ENCODE peak calls at places on chromosomes 3 and 15, in nine cellular contexts. T, V, K, E, M, O, P, N and C are unnamed samples.

GRCh38 chr3:4421121-4421520 is 45.9 kb downstream of the SUMF1 start:
- DNase-seq in T (peak; percentile 81), V (no peak), K (no peak), E (peak; percentile 48), M (no peak), O (peak; percentile 16), P (no peak), N (no peak), C (peak; percentile 60)

GRCh38 chr3:104133630-104134029 is 1233.1 kb upstream of the ALCAM start:
- DNase-seq in T (no peak), V (no peak), K (no peak), E (no peak), M (no peak), O (no peak), P (no peak), N (no peak), C (no peak)

GRCh38 chr15:66461917-66462316 is 35.6 kb downstream of the SNAPC5 start:
- DNase-seq in T (no peak), V (no peak), K (no peak), E (no peak), M (no peak), O (no peak), P (no peak), N (peak; percentile 14), C (no peak)

GRCh38 chr3:172167892-172168648 is 128.7 kb downstream of the FNDC3B start:
- DNase-seq in T (peak; percentile 38), V (no peak), K (no peak), E (no peak), M (no peak), O (no peak), P (no peak), N (no peak), C (peak; percentile 45)

GRCh38 chr3:133042778-133043177 is 4.6 kb downstream of the TMEM108 start:
- DNase-seq in T (peak; percentile 18), V (no peak), K (no peak), E (no peak), M (no peak), O (no peak), P (peak; percentile 49), N (no peak), C (peak; percentile 63)

GRCh38 chr3:52865994-52866393 is 31.2 kb upstream of the MUSTN1 start:
- DNase-seq in T (no peak), V (no peak), K (no peak), E (no peak), M (no peak), O (no peak), P (no peak), N (no peak), C (no peak)

GRCh38 chr3:67059443-67059842 is 61.3 kb downstream of the KBTBD8 start:
- DNase-seq in T (no peak), V (no peak), K (no peak), E (no peak), M (no peak), O (no peak), P (no peak), N (no peak), C (no peak)

GRCh38 chr15:99341786-99342185 is 90.5 kb downstream of the LRRC28 start:
- DNase-seq in T (no peak), V (no peak), K (no peak), E (no peak), M (no peak), O (no peak), P (no peak), N (no peak), C (no peak)

GRCh38 chr3:143633816-143634215 is 214.5 kb downstream of the SLC9A9 start:
- DNase-seq in T (no peak), V (no peak), K (no peak), E (no peak), M (no peak), O (no peak), P (no peak), N (no peak), C (no peak)

GRCh38 chr3:70049761-70050160 is 50.2 kb downstream of the SAMMSON start:
- DNase-seq in T (peak; percentile 26), V (no peak), K (no peak), E (no peak), M (no peak), O (peak; percentile 17), P (no peak), N (no peak), C (peak; percentile 44)

GRCh38 chr3:15708882-15709677 is 88.7 kb downstream of the ANKRD28 start:
- DNase-seq in T (peak; percentile 25), V (no peak), K (no peak), E (no peak), M (no peak), O (no peak), P (no peak), N (no peak), C (peak; percentile 17)

DNA sequence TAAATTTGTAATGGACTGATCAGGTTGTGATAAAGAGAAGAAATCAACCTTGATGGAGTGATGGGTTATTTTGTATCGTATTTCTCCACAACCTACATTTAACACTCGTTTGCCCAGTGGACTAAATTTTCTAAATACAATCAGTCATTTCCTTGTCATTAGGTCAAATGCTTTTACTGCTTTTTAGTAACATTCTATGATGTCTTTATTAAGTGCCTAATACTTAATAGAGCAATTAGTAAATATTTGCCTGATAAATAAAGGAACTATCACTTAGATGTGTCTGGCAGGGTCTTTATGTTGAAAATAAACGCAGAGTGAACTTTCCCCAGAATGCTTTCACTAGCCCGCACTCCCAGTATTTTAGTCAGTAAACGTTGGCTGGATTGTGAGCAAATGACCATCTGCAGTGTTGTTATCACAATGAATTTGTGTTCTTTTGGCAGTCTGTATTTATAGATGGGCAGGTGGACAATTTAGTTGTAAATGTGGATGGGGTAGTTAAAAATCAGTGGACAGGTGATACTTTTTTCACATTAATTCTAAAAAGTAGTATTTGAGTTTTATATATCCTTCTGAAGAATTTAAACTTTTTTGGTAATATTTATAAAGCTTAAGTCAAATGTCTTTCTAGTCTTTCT is 4.8 kb downstream of the USP3 start:
- DNase-seq in T (no peak), V (no peak), K (no peak), E (no peak), M (no peak), O (no peak), P (no peak), N (no peak), C (no peak)
- H3K4me3 ChIP-seq in T (no peak overlapping the region), V (no peak overlapping the region), K (no peak overlapping the region), E (no peak overlapping the region), M (no peak overlapping the region), O (no peak overlapping the region), P (no peak overlapping the region), N (no peak overlapping the region), C (no peak overlapping the region)

GRCh38 chr3:169266986-169267385 is 396.5 kb downstream of the MECOM start:
- DNase-seq in T (no peak), V (no peak), K (no peak), E (no peak), M (no peak), O (no peak), P (no peak), N (no peak), C (no peak)
- H3K4me3 ChIP-seq in T (no peak overlapping the region), V (no peak overlapping the region), K (no peak overlapping the region), E (no peak overlapping the region), M (no peak overlapping the region), O (no peak overlapping the region), P (no peak overlapping the region), N (no peak overlapping the region), C (no peak overlapping the region)

GRCh38 chr15:40125950-40126349 is 17.3 kb upstream of the BMF start:
- DNase-seq in T (no peak), V (no peak), K (no peak), E (no peak), M (no peak), O (no peak), P (no peak), N (no peak), C (no peak)

GRCh38 chr15:40118473-40118872 is 9.8 kb upstream of the BMF start:
- DNase-seq in T (peak; percentile 41), V (no peak), K (no peak), E (no peak), M (peak; percentile 26), O (peak; percentile 24), P (no peak), N (no peak), C (no peak)

DNA sequence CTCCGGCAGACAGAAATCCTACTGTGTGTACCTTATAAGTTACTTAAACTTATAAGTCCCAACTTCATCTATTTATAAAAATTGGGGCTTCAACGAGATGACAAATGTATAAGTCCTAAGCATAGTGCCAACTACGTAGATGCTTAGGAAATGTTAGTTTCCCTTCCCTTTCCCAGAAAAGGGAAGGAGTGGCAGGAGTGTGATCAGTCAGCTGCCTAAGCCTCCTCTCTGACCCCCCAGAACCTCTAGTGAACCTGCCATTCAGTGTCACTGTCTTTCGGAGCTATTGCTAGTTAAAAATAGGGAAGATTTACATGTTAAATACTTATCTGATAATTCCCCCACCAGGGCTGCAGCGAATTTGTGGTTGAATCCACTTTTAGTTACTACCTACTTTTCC is 13.6 kb upstream of the BMF start:
- DNase-seq in T (no peak), V (no peak), K (no peak), E (no peak), M (no peak), O (no peak), P (no peak), N (no peak), C (no peak)
- H3K4me3 ChIP-seq in T (no peak overlapping the region), V (no peak overlapping the region), K (no peak overlapping the region), E (no peak overlapping the region), M (no peak overlapping the region), O (no peak overlapping the region), P (no peak overlapping the region), N (no peak overlapping the region), C (no peak overlapping the region)

GRCh38 chr3:11197471-11197870 is 43.2 kb downstream of the HRH1 start:
- DNase-seq in T (peak; percentile 31), V (no peak), K (no peak), E (no peak), M (no peak), O (no peak), P (no peak), N (no peak), C (no peak)

GRCh38 chr3:11198070-11198469 is 43.8 kb downstream of the HRH1 start:
- DNase-seq in T (peak; percentile 52), V (no peak), K (no peak), E (no peak), M (no peak), O (no peak), P (no peak), N (no peak), C (no peak)

GRCh38 chr3:11198495-11198894 is 44.2 kb downstream of the HRH1 start:
- DNase-seq in T (no peak), V (no peak), K (no peak), E (no peak), M (no peak), O (no peak), P (no peak), N (no peak), C (no peak)

GRCh38 chr3:11195201-11195600 is 40.9 kb downstream of the HRH1 start:
- DNase-seq in T (peak; percentile 20), V (no peak), K (no peak), E (no peak), M (no peak), O (peak; percentile 55), P (no peak), N (no peak), C (peak; percentile 35)

DNA sequence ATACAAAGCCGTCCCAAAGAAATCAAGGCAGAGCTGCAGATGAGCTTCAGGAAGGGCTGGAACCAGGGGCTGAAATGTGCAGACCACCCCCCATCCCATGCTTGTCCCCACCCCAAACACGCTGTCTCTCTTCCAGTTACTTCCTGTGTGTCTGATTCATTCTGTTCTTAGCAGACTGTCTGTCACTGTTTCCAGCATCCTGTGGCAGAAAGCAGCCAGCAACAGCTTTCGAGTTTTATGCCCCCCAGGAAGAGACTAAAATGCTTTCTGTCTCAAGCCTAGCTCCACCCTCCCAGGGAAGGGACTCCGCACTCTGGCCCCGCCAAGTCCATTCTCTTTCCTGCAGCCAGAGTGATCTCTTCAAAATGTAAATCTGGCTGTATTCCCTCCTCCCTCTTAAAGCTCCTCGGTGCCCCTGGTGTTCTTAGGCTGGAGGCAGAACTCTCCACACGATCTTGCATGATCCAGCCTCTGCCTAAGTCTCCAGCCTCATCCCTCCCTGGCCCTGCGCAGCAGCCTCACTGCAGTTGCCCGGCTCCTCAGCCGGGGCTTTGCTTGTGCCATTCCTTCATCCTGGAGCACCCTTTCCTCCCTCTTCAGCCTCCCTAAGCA is 41.5 kb downstream of the HRH1 start:
- DNase-seq in T (peak; percentile 79), V (no peak), K (no peak), E (no peak), M (no peak), O (peak; percentile 61), P (no peak), N (no peak), C (peak; percentile 79)
- H3K4me3 ChIP-seq in T (peak overlapping the region; percentile 25), V (no peak overlapping the region), K (no peak overlapping the region), E (no peak overlapping the region), M (no peak overlapping the region), O (no peak overlapping the region), P (peak overlapping the region; percentile 5), N (no peak overlapping the region), C (peak overlapping the region; percentile 10)